ENCODE peak calls at places on chromosome 16, in seven cellular contexts. G is transverse colon, U is endothelial cell of umbilical vein, R is HL-60, Q is SK-N-SH, B is HepG2, S is GM12892. I is an unnamed sample.

GRCh38 chr16:56450275-56450889 is 750 bp downstream of the NUDT21 start:
- DNase-seq in G (no peak), U (peak), R (peak), Q (peak), B (no peak), S (no peak), I (no peak)

GRCh38 chr16:35559911-35560636 is 2100.7 kb downstream of the TP53TG3F start:
- DNase-seq in G (no peak), U (no peak), R (no peak), Q (no peak), B (no peak), S (no peak), I (no peak)

GRCh38 chr16:12703935-12704334 is 99.8 kb downstream of the CPPED1 start:
- DNase-seq in G (no peak), U (no peak), R (no peak), Q (no peak), B (no peak), S (no peak), I (no peak)

GRCh38 chr16:3690991-3691720 is 26.2 kb downstream of the TRAP1 start:
- DNase-seq in G (no peak), U (no peak), R (no peak), Q (no peak), B (no peak), S (no peak), I (no peak)

GRCh38 chr16:49837673-49838360 is 18.1 kb downstream of the ZNF423 start:
- DNase-seq in G (no peak), U (no peak), R (no peak), Q (no peak), B (no peak), S (no peak), I (no peak)

GRCh38 chr16:84088695-84089395 is 27.9 kb downstream of the MBTPS1 start:
- DNase-seq in G (peak), U (no peak), R (no peak), Q (no peak), B (peak), S (peak), I (no peak)

GRCh38 chr16:71428883-71429282 is 13.0 kb downstream of the TLE7 start:
- DNase-seq in G (no peak), U (no peak), R (no peak), Q (no peak), B (peak), S (no peak), I (no peak)

GRCh38 chr16:22727285-22728166 is 86.4 kb upstream of the HS3ST2 start:
- DNase-seq in G (no peak), U (no peak), R (no peak), Q (no peak), B (no peak), S (no peak), I (no peak)

GRCh38 chr16:3173892-3174617 is 13.9 kb upstream of the OR1F1 start:
- DNase-seq in G (no peak), U (no peak), R (no peak), Q (peak), B (peak), S (peak), I (peak)

GRCh38 chr16:49489686-49490320 is 116.2 kb downstream of the C16orf78 start:
- DNase-seq in G (peak), U (no peak), R (no peak), Q (no peak), B (no peak), S (no peak), I (peak)

GRCh38 chr16:79008036-79008868 is 592.3 kb downstream of the MAF start:
- DNase-seq in G (no peak), U (no peak), R (no peak), Q (no peak), B (no peak), S (no peak), I (no peak)

GRCh38 chr16:4938683-4939030 is 1.7 kb upstream of the PPL start:
- DNase-seq in G (no peak), U (no peak), R (no peak), Q (no peak), B (no peak), S (no peak), I (no peak)

GRCh38 chr16:75064403-75065148 is 52.0 kb downstream of the LDHD start:
- DNase-seq in G (peak), U (no peak), R (peak), Q (no peak), B (peak), S (no peak), I (no peak)

GRCh38 chr16:23948949-23949392 is 113.2 kb downstream of the PRKCB start:
- DNase-seq in G (peak), U (no peak), R (no peak), Q (no peak), B (no peak), S (no peak), I (no peak)

GRCh38 chr16:65388592-65388991 is 266.7 kb upstream of the CDH11 start:
- DNase-seq in G (no peak), U (no peak), R (no peak), Q (no peak), B (no peak), S (no peak), I (no peak)

GRCh38 chr16:50306287-50306686 is 39.9 kb downstream of the ADCY7 start:
- DNase-seq in G (no peak), U (no peak), R (no peak), Q (peak), B (no peak), S (no peak), I (peak)

GRCh38 chr16:60907645-60908044 is 1128.6 kb downstream of the CDH8 start:
- DNase-seq in G (no peak), U (no peak), R (no peak), Q (no peak), B (no peak), S (no peak), I (no peak)

GRCh38 chr16:13307255-13307654 is 405.9 kb downstream of the SHISA9 start:
- DNase-seq in G (no peak), U (no peak), R (no peak), Q (no peak), B (no peak), S (no peak), I (no peak)

GRCh38 chr16:84246679-84247077 is 6.9 kb upstream of the KCNG4 start:
- DNase-seq in G (no peak), U (no peak), R (no peak), Q (no peak), B (no peak), S (no peak), I (no peak)

GRCh38 chr16:19830902-19831555 is 53.6 kb downstream of the GPRC5B start:
- DNase-seq in G (no peak), U (peak), R (no peak), Q (no peak), B (no peak), S (no peak), I (no peak)

GRCh38 chr16:35690413-35690812 is 2231.0 kb downstream of the TP53TG3F start:
- DNase-seq in G (no peak), U (no peak), R (no peak), Q (no peak), B (no peak), S (no peak), I (no peak)

GRCh38 chr16:2237552-2238395 is 1.5 kb downstream of the DNASE1L2 start:
- DNase-seq in G (no peak), U (no peak), R (no peak), Q (peak), B (no peak), S (no peak), I (peak)

DNA sequence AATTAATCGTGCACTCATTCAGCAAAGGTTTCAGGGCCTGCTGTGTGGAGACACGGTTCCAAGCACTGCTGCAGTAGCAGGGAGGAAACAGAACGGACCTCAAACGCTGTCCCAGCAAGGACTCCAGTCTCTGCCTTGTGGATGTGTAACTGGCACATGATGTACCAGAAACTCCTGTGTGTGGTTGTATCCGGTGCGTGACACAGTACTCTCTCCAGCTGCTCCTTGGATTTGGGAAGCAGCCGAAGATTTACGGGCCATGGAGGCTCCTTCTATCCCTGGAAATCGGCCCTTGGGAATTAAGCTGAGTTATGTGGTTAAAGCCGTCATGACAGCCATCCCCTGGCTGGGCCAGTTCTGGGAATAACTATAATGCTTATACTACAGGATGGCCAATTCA is 8.5 kb upstream of the ANKRD11 start:
- DNase-seq in G (peak), U (no peak), R (no peak), Q (no peak), B (no peak), S (no peak), I (peak)
- TF ChIP-seq POLR2AphosphoS5 in G (peak), U (no peak), R (no peak), Q (no peak), B (no peak), S (no peak), I (no peak)

DNA sequence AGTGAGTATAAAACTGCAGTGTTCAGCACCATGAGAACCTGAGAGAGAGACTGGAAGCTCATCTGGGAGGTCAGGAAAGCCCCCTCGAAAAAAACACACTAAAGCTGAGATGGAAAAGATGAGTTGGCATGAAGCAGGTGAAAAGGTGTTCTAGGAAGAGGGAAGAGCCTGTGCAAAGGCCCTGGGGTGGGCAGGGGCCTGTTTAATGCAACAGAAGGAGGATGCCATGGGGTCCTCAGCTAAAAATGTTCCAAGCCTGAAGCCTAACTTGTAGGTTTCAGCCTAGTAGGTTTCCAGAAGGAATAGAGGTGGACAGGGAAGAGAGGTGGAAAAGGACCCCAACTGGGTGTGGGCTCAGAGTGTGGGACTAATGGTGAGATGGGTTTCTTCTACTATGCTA is 242.3 kb upstream of the ZFHX3 start:
- DNase-seq in G (no peak), U (no peak), R (no peak), Q (no peak), B (no peak), S (no peak), I (no peak)
- TF ChIP-seq POLR2AphosphoS5 in G (no peak), U (no peak), R (no peak), Q (no peak), B (no peak), S (no peak), I (no peak)

GRCh38 chr16:10740000-10740844 is 3.4 kb upstream of the NUBP1 start:
- DNase-seq in G (no peak), U (no peak), R (no peak), Q (no peak), B (no peak), S (no peak), I (no peak)
- TF ChIP-seq POLR2AphosphoS5 in G (no peak), U (no peak), R (no peak), Q (no peak), B (no peak), S (no peak), I (no peak)

GRCh38 chr16:47413041-47413440 is 47.8 kb downstream of the ITFG1 start:
- DNase-seq in G (no peak), U (no peak), R (no peak), Q (no peak), B (no peak), S (no peak), I (no peak)

GRCh38 chr16:47408491-47408890 is 52.4 kb downstream of the ITFG1 start:
- DNase-seq in G (no peak), U (no peak), R (no peak), Q (no peak), B (no peak), S (no peak), I (no peak)
- TF ChIP-seq POLR2AphosphoS5 in G (no peak), U (no peak), R (no peak), Q (no peak), B (no peak), S (no peak), I (no peak)

DNA sequence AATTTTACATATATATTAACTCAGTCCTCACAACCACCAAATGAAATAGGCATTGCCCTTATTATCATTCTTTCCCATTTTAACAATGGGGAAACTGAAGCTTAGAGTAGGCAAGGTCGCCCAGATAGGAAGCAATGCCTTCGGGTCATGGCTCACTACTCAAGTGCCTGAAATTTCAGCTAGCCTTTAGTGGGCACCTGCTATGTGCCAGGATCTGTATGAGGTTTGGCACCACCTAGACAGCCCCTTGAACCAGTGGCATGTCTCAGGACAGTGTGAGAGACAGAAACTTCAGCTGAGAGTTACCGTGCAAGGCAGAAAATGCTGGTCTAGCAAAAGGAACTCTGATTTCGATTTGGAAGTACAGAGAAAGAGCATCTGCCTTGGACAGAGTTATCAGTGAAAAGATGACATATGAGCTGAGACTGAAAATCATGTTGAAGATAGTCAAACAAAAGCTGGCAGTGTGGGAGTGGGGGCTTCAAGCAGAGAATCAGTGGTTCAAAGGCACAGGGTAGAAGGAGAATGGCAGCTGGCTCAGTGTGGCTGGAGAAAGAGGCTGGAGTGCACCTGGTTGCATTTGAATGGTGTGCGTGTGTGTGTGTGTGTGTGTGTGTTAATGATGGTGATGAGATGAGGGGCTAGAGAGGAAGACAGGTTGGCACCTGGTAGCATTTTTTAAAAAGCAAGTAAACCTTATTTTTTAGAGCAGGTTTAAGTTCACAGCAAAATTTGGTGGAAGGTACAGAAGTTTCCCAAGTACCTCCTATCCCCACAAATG is 29.1 kb downstream of the CDH13 start:
- DNase-seq in G (no peak), U (no peak), R (no peak), Q (no peak), B (no peak), S (no peak), I (peak)
- TF ChIP-seq POLR2AphosphoS5 in G (no peak), U (no peak), R (no peak), Q (no peak), B (no peak), S (no peak), I (no peak)

GRCh38 chr16:85600078-85600477 is 13.0 kb upstream of the GSE1 start:
- DNase-seq in G (no peak), U (no peak), R (no peak), Q (no peak), B (no peak), S (no peak), I (no peak)
- TF ChIP-seq POLR2AphosphoS5 in G (no peak), U (no peak), R (no peak), Q (no peak), B (no peak), S (no peak), I (no peak)

GRCh38 chr16:21602785-21603184 is 3.4 kb downstream of the METTL9 start:
- DNase-seq in G (no peak), U (no peak), R (no peak), Q (no peak), B (no peak), S (no peak), I (no peak)

GRCh38 chr16:21599158-21599993 is at the start of gene METTL9:
- DNase-seq in G (peak), U (peak), R (peak), Q (peak), B (peak), S (peak), I (peak)

GRCh38 chr16:21598676-21599157 is 660 bp upstream of the METTL9 start:
- DNase-seq in G (peak), U (peak), R (no peak), Q (no peak), B (no peak), S (no peak), I (no peak)

GRCh38 chr16:21597571-21598030 is 1.8 kb upstream of the METTL9 start:
- DNase-seq in G (no peak), U (no peak), R (no peak), Q (no peak), B (peak), S (no peak), I (no peak)

GRCh38 chr16:21599994-21600773 is 807 bp downstream of the METTL9 start:
- DNase-seq in G (no peak), U (peak), R (peak), Q (peak), B (peak), S (no peak), I (no peak)
- TF ChIP-seq POLR2AphosphoS5 in G (peak), U (no peak), R (no peak), Q (no peak), B (peak), S (no peak), I (no peak)

GRCh38 chr16:88810868-88811599 is 694 bp downstream of the APRT start:
- DNase-seq in G (peak), U (peak), R (peak), Q (peak), B (peak), S (peak), I (peak)
- TF ChIP-seq POLR2AphosphoS5 in G (peak), U (no peak), R (no peak), Q (peak), B (peak), S (no peak), I (peak)

GRCh38 chr16:53430363-53430762 is 3.9 kb upstream of the RBL2 start:
- DNase-seq in G (no peak), U (no peak), R (no peak), Q (no peak), B (no peak), S (no peak), I (no peak)

GRCh38 chr16:53433930-53434435 is 288 bp upstream of the RBL2 start:
- DNase-seq in G (no peak), U (no peak), R (no peak), Q (no peak), B (peak), S (no peak), I (no peak)

GRCh38 chr16:53434436-53435065 is at the start of gene RBL2:
- DNase-seq in G (peak), U (peak), R (peak), Q (peak), B (peak), S (peak), I (peak)

GRCh38 chr16:53433509-53433908 is 762 bp upstream of the RBL2 start:
- DNase-seq in G (no peak), U (no peak), R (no peak), Q (no peak), B (no peak), S (no peak), I (no peak)

GRCh38 chr16:53435066-53435688 is 906 bp downstream of the RBL2 start:
- DNase-seq in G (peak), U (peak), R (peak), Q (peak), B (peak), S (peak), I (peak)
- TF ChIP-seq POLR2AphosphoS5 in G (peak), U (peak), R (peak), Q (peak), B (peak), S (no peak), I (peak)

I was measured in sigmoid colon.